ENCODE peak calls at places on chromosomes 5 and 9, in nine cellular contexts. J, X, A, T, L, D, E, F and M are unnamed samples.

GRCh38 chr9:135226369-135227050 is 139.0 kb downstream of the OLFM1 start:
- DNase-seq in X (no peak), D (no peak), T (no peak), J (no peak), F (no peak), E (no peak), A (no peak), L (no peak), M (no peak)

GRCh38 chr5:109191153-109191558 is 218.6 kb downstream of the PJA2 start:
- DNase-seq in F (no peak), X (no peak), L (no peak), D (no peak), A (no peak), J (no peak), E (no peak), T (no peak), M (no peak)

GRCh38 chr9:98094316-98094715 is 24.7 kb downstream of the TRIM14 start:
- DNase-seq in J (no peak), X (no peak), E (no peak), T (no peak), D (no peak), L (no peak), F (no peak), A (no peak), M (no peak)

GRCh38 chr5:177524941-177525655 is 8.3 kb upstream of the DDX41 start:
- DNase-seq in X (peak), F (no peak), E (no peak), T (no peak), D (no peak), A (no peak), L (no peak), J (no peak), M (no peak)

GRCh38 chr9:112752334-112753110 is 2.0 kb downstream of the SNX30 start:
- DNase-seq in X (no peak), J (no peak), E (no peak), F (no peak), T (no peak), A (no peak), L (no peak), D (no peak), M (no peak)

GRCh38 chr5:126351138-126351537 is 72.1 kb upstream of the GRAMD2B start:
- DNase-seq in J (no peak), D (no peak), T (no peak), L (no peak), F (no peak), E (no peak), A (no peak), X (no peak), M (no peak)

GRCh38 chr5:17182494-17182893 is 34.9 kb upstream of the BASP1 start:
- DNase-seq in E (no peak), T (no peak), L (no peak), J (no peak), D (no peak), A (no peak), X (no peak), F (no peak), M (no peak)

GRCh38 chr5:35963381-35963843 is 25.0 kb upstream of the CAPSL start:
- DNase-seq in D (no peak), J (no peak), X (no peak), E (peak), L (no peak), F (peak), A (no peak), T (no peak), M (peak)

GRCh38 chr5:157336423-157336744 is 70.5 kb downstream of the CYFIP2 start:
- DNase-seq in J (no peak), E (no peak), T (no peak), D (no peak), X (no peak), F (no peak), A (no peak), L (no peak), M (no peak)